ENCODE peak calls at places on chromosomes 1 and 21, in seven cellular contexts. D is uterus, A is ovary, L is Peyer's patch, R is prostate gland, G is esophagus squamous epithelium, J is K562. M is an unnamed sample.

GRCh38 chr21:42513151-42513984 is at the start of gene SLC37A1:
- DNase-seq in R (no peak), G (no peak), J (peak; percentile 66), L (no peak), A (peak; percentile 64), D (no peak), M (no peak)

GRCh38 chr1:196361112-196361714 is 247.0 kb downstream of the KCNT2 start:
- DNase-seq in G (no peak), R (no peak), J (no peak), D (no peak), A (no peak), L (no peak), M (no peak)

GRCh38 chr1:151963288-151963687 is 30.4 kb downstream of the S100A10 start:
- DNase-seq in R (no peak), A (no peak), L (no peak), D (no peak), G (no peak), J (no peak), M (no peak)

GRCh38 chr1:24966724-24967346 is 36.8 kb upstream of the RUNX3 start:
- DNase-seq in G (no peak), L (peak; percentile 77), J (peak; percentile 56), D (no peak), A (no peak), R (no peak), M (no peak)

GRCh38 chr1:81937791-81938450 is 137.2 kb downstream of the ADGRL2 start:
- DNase-seq in A (no peak), D (no peak), R (no peak), G (no peak), L (no peak), J (no peak), M (no peak)

GRCh38 chr1:15411593-15412487 is 2.2 kb downstream of the EFHD2 start:
- DNase-seq in J (no peak), D (no peak), A (no peak), G (peak; percentile 33), R (no peak), L (peak; percentile 88), M (peak; percentile 51)

GRCh38 chr1:85611856-85612255 is 31.3 kb downstream of the CCN1 start:
- DNase-seq in D (peak; percentile 45), R (peak; percentile 9), G (no peak), A (no peak), L (peak; percentile 50), J (no peak), M (peak; percentile 30)

GRCh38 chr1:96565546-96565945 is 156.0 kb upstream of the PTBP2 start:
- DNase-seq in R (no peak), G (no peak), A (no peak), D (no peak), L (no peak), J (no peak), M (no peak)

GRCh38 chr1:33599516-33600115 is 127.2 kb downstream of the ZSCAN20 start:
- DNase-seq in R (no peak), A (no peak), J (no peak), G (no peak), L (no peak), D (no peak), M (no peak)

GRCh38 chr1:59703226-59703917 is 111.4 kb upstream of the HOOK1 start:
- DNase-seq in R (no peak), A (no peak), D (peak; percentile 31), G (no peak), J (no peak), L (no peak), M (no peak)

GRCh38 chr1:79373481-79374132 is 367.1 kb upstream of the ADGRL4 start:
- DNase-seq in G (no peak), L (no peak), D (no peak), R (no peak), A (no peak), J (no peak), M (no peak)

GRCh38 chr1:174266476-174266875 is 107.2 kb downstream of the RABGAP1L start:
- DNase-seq in A (no peak), D (no peak), R (no peak), J (no peak), L (no peak), G (no peak), M (no peak)

GRCh38 chr1:198275598-198275997 is 118.8 kb downstream of the NEK7 start:
- DNase-seq in L (no peak), J (no peak), D (no peak), R (no peak), G (no peak), A (no peak), M (no peak)

GRCh38 chr1:156868341-156868740 is 7.7 kb downstream of the NTRK1 start:
- DNase-seq in J (no peak), L (no peak), A (no peak), G (no peak), R (no peak), D (no peak), M (no peak)

GRCh38 chr1:211132681-211133392 is 1.1 kb downstream of the KCNH1 start:
- DNase-seq in D (no peak), J (no peak), L (no peak), G (no peak), A (no peak), R (no peak), M (no peak)

GRCh38 chr21:34826818-34827217 is 158.0 kb downstream of the CLIC6 start:
- DNase-seq in A (no peak), D (no peak), L (no peak), G (no peak), R (no peak), J (no peak), M (no peak)

GRCh38 chr1:53110370-53111072 is 31.9 kb downstream of the SLC1A7 start:
- DNase-seq in A (no peak), G (no peak), J (no peak), R (no peak), D (peak; percentile 57), L (no peak), M (peak; percentile 39)

GRCh38 chr1:8326265-8326664 is 8.4 kb downstream of the SLC45A1 start:
- DNase-seq in R (no peak), G (no peak), J (no peak), A (no peak), D (no peak), L (no peak), M (no peak)
- H3K9me3 ChIP-seq in R (no peaks in the 10 kb centered on the region), G (no peaks in the 10 kb centered on the region), J (no peaks in the 10 kb centered on the region), A (no peaks in the 10 kb centered on the region), D (no peaks in the 10 kb centered on the region), L (no peaks in the 10 kb centered on the region), M (no peaks in the 10 kb centered on the region)

GRCh38 chr1:109617291-109617801 is 2.1 kb downstream of the GNAT2 start:
- DNase-seq in R (no peak), J (peak; percentile 46), G (no peak), L (no peak), A (no peak), D (no peak), M (no peak)

GRCh38 chr1:109619405-109619654 is at the start of gene GNAT2:
- DNase-seq in A (no peak), G (no peak), J (no peak), L (no peak), R (no peak), D (no peak), M (no peak)

GRCh38 chr1:109613396-109614147 is 5.8 kb downstream of the GNAT2 start:
- DNase-seq in R (no peak), D (no peak), A (no peak), G (no peak), L (no peak), J (no peak), M (no peak)

GRCh38 chr1:109618614-109619404 is 607 bp downstream of the GNAT2 start:
- DNase-seq in A (no peak), D (no peak), J (no peak), L (peak; percentile 61), G (no peak), R (no peak), M (no peak)

GRCh38 chr1:109615879-109616278 is 3.5 kb downstream of the GNAT2 start:
- DNase-seq in A (no peak), D (no peak), J (no peak), R (no peak), G (no peak), L (peak; percentile 56), M (no peak)
- TF ChIP-seq POLR2A in A (no peak), D (no peak), J (no peak), R (no peak), G (no peak), L (no peak), M (no peak)

GRCh38 chr1:2936568-2937515 is 84.4 kb upstream of the ACTRT2 start:
- DNase-seq in D (no peak), G (no peak), R (no peak), L (no peak), A (no peak), J (no peak), M (no peak)

GRCh38 chr1:2940178-2940577 is 81.1 kb upstream of the ACTRT2 start:
- DNase-seq in D (no peak), A (no peak), G (no peak), J (no peak), R (no peak), L (no peak), M (no peak)

GRCh38 chr1:2935766-2936390 is 85.4 kb upstream of the ACTRT2 start:
- DNase-seq in A (no peak), J (no peak), D (no peak), R (no peak), G (no peak), L (no peak), M (no peak)

GRCh38 chr1:2939041-2939552 is 82.2 kb upstream of the ACTRT2 start:
- DNase-seq in A (no peak), J (no peak), D (no peak), G (no peak), R (no peak), L (no peak), M (no peak)

GRCh38 chr1:2937805-2938204 is 83.5 kb upstream of the ACTRT2 start:
- DNase-seq in G (no peak), R (no peak), L (no peak), D (no peak), J (no peak), A (no peak), M (no peak)
- H3K9me3 ChIP-seq in G (peaks cover 9% of the 10 kb centered on the region), R (no peaks in the 10 kb centered on the region), L (no peaks in the 10 kb centered on the region), D (peaks cover 5% of the 10 kb centered on the region), J (no peaks in the 10 kb centered on the region), A (peaks cover 14% of the 10 kb centered on the region), M (peaks cover 33% of the 10 kb centered on the region)

GRCh38 chr1:119712342-119713038 is 756 bp downstream of the PHGDH start:
- DNase-seq in A (peak; percentile 86), D (peak; percentile 86), L (peak; percentile 56), R (peak; percentile 69), G (no peak), J (peak; percentile 43), M (peak; percentile 70)
- TF ChIP-seq POLR2A in A (no peak), D (no peak), L (no peak), R (no peak), G (no peak), J (no peak), M (peak; percentile 31)

GRCh38 chr21:44822484-44823178 is 4.8 kb upstream of the SUMO3 start:
- DNase-seq in D (no peak), J (no peak), L (no peak), R (no peak), G (no peak), A (no peak), M (no peak)
- H3K9me3 ChIP-seq in D (peaks cover 8% of the 10 kb centered on the region), J (peaks cover 21% of the 10 kb centered on the region), L (no peaks in the 10 kb centered on the region), R (no peaks in the 10 kb centered on the region), G (peaks cover under 1% of the 10 kb centered on the region), A (no peaks in the 10 kb centered on the region), M (peaks cover 54% of the 10 kb centered on the region)

M was measured in tibial nerve.